ENCODE peak calls at places on chromosomes 1 and 21, in four cellular contexts. A is spleen, O is tibial nerve, I is A549. B is an unnamed sample. For H3K4me1, the result is how much of the 10 kb centered on the place peaks cover.

GRCh38 chr1:4633346-4633745 is 21.1 kb upstream of the AJAP1 start:
- DNase-seq in A (peak), O (no peak), I (no peak), B (no peak)

GRCh38 chr1:204192046-204192445 is 4.2 kb downstream of the KISS1 start:
- DNase-seq in A (no peak), O (no peak), I (no peak), B (no peak)

GRCh38 chr1:192477630-192478029 is 97.9 kb upstream of the RGS1 start:
- DNase-seq in A (no peak), O (no peak), I (peak), B (no peak)

GRCh38 chr1:53656062-53656915 is 82.7 kb downstream of the GLIS1 start:
- DNase-seq in A (peak), O (no peak), I (no peak), B (no peak)

GRCh38 chr1:205067031-205067430 is 17.2 kb downstream of the TMEM81 start:
- DNase-seq in A (no peak), O (no peak), I (no peak), B (no peak)

GRCh38 chr1:53638641-53639035 is 100.3 kb downstream of the GLIS1 start:
- DNase-seq in A (no peak), O (no peak), I (no peak), B (no peak)

GRCh38 chr1:160167580-160167979 is 16.2 kb downstream of the ATP1A4 start:
- DNase-seq in A (no peak), O (no peak), I (no peak), B (no peak)

GRCh38 chr1:113976609-113977278 is 2.5 kb upstream of the OLFML3 start:
- DNase-seq in A (no peak), O (no peak), I (no peak), B (no peak)

GRCh38 chr1:32549601-32550000 is 10.4 kb downstream of the ZBTB8A start:
- DNase-seq in A (no peak), O (no peak), I (no peak), B (no peak)

GRCh38 chr1:150144606-150145005 is 5.1 kb upstream of the PLEKHO1 start:
- DNase-seq in A (no peak), O (no peak), I (no peak), B (no peak)

GRCh38 chr21:39097335-39097861 is 85.9 kb downstream of the PSMG1 start:
- DNase-seq in A (peak), O (no peak), I (no peak), B (no peak)

GRCh38 chr1:111633736-111634135 is 14.1 kb downstream of the RAP1A start:
- DNase-seq in A (no peak), O (no peak), I (no peak), B (no peak)
- H3K4me1 ChIP-seq in A (half or more), O (under half), I (under half), B (under half)

DNA sequence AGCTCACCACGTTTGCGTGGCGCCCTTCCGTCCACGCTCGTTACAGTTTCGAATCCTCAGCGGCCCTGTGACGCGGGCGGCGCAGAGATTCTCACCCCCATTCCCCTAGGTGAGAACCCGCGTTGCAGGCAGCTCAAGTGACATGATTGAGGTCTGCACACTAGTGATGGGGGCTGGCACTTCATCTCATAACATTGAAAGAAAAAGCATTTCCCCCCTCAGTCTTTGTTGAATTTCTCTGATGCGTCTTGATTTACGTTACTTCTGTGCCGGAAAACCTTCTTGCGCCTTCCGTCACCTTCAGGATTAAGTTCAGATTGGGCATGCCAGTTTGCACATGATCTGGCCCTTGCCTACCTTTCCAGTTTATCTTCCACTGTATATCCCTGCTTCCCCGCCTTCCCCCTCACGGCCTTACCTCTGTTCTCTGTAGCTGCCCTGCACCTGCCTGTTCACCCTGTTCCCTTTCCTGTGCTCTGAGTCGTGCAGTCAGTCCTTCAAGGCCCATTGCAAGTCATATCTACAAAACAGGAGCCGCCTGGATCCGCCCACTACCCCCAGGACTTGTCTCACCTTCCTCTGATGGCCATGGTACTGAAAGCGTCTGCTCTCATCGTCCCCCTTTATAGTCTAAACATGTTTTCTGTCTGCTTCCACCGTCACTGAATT is 1.1 kb downstream of the CTPS1 start:
- DNase-seq in A (no peak), O (no peak), I (peak), B (no peak)
- TF ChIP-seq POLR2A in A (no peak), O (no peak), I (no peak), B (no peak)

DNA sequence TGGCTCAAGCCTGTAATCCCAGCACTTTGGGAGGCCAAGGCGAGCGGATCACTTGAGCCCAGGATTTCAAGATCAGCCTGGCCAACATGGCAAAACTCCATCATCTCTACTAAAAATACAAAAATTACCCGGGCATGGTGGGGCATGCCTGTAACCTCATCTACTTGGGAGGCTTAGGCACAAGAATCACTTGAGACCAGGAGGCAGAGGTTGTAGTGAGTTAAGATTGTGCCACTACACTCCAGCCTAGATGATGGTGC is 12.0 kb downstream of the PALMD start:
- DNase-seq in A (no peak), O (no peak), I (no peak), B (no peak)
- H3K4me1 ChIP-seq in A (under half), O (under half), I (under half), B (half or more)

DNA sequence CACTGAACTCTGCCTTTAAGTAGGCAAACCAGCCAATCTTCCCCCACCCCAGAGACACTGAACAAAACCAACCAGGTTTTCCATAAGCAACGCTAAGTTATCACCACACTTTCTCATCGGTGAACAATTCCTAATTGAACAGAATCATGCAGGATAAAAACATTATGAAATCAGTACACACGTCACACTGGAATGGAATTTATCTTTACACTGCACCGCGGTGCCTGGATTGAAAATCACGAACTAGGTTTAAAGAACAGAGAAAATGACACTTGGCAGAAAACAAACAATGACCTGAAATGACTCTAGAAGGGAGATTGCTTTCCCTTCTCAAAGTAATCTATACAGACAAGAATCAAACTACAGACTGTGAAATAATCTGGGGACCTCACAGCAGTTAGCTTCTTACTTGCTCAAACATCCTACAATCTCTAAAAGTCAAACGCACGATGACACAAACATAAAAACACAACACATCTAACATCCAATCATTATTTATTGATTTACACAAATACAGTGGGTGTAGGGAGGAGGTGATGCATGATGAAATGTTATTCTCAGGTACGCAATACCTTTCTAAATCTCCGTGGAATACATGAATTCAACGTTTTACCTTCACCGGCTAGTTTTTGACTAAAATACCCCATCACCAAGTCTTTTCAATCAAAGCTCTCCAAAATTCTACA is 1.9 kb downstream of the EIF4G3 start:
- DNase-seq in A (no peak), O (no peak), I (no peak), B (no peak)
- TF ChIP-seq POLR2A in A (no peak), O (no peak), I (no peak), B (no peak)

GRCh38 chr1:180695282-180695681 is 63.5 kb downstream of the XPR1 start:
- DNase-seq in A (no peak), O (no peak), I (no peak), B (no peak)

GRCh38 chr1:180696361-180696760 is 64.5 kb downstream of the XPR1 start:
- DNase-seq in A (no peak), O (no peak), I (no peak), B (no peak)

GRCh38 chr1:180693564-180694244 is 61.9 kb downstream of the XPR1 start:
- DNase-seq in A (no peak), O (no peak), I (no peak), B (no peak)

DNA sequence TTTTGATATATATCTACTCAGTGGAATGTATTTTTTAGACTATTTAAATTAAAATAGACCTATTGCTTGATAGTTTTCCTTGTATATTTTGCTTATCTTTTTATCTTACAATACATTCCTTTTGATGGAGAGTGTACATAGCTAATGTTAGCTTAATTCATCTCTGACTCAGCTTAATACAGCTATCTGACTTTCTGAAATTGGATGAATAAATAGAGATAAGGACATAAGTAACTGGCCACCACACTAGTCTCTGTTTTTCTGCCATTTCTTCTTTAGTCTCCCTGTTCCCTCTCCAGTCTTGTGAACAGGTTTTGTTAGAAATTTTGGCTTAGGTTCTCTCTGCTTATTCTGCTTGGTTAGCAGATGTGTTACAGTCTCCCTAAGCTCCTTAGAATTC is 59.5 kb downstream of the XPR1 start:
- DNase-seq in A (no peak), O (no peak), I (no peak), B (no peak)
- H3K4me1 ChIP-seq in A (under half), O (under half), I (under half), B (under half)

DNA sequence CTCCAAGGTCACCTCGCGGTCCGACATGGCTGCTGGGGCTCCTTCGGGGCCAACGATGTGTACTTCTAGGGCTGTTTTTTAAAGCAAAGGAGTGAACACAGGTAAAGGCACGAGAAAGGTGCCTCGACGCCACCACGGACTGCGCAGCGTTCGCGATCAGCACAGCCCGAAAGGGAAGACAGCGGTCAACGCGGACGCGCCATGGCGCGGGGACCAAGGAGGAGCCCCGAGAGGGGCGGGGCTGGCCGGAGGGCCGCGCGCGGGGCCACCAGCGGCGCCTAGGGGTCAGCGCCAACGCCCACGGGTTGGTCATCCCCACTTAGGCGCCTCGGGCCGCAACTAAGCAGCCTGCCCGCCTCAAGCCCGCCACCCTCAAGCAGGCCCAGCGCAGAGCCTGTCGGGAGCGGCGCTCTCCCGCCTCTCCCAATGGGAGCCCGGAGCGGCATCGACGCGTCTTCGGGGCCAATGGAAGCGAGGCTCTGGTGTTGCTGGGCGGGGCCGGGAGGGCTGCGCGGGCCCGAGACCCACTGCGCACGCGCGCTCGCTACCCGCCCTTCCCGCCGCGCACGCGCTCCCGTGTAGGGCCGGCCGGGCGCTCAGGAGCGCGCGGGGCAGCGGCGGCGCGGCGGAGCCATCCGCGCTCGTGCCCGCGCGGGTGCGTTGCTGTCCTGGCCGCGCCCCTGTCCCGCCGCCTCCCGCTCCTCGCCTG is at the start of gene DIP2A:
- DNase-seq in A (peak), O (peak), I (peak), B (peak)
- TF ChIP-seq POLR2A in A (peak), O (peak), I (peak), B (peak)

GRCh38 chr1:1777510-1777909 is 760 bp downstream of the NADK start:
- DNase-seq in A (no peak), O (peak), I (no peak), B (peak)

GRCh38 chr1:1775364-1776226 is 2.7 kb downstream of the NADK start:
- DNase-seq in A (no peak), O (no peak), I (no peak), B (peak)

GRCh38 chr1:1778827-1779675 is 781 bp upstream of the NADK start:
- DNase-seq in A (peak), O (peak), I (no peak), B (peak)

GRCh38 chr1:1777950-1778826 is at the start of gene NADK:
- DNase-seq in A (peak), O (no peak), I (peak), B (peak)

DNA sequence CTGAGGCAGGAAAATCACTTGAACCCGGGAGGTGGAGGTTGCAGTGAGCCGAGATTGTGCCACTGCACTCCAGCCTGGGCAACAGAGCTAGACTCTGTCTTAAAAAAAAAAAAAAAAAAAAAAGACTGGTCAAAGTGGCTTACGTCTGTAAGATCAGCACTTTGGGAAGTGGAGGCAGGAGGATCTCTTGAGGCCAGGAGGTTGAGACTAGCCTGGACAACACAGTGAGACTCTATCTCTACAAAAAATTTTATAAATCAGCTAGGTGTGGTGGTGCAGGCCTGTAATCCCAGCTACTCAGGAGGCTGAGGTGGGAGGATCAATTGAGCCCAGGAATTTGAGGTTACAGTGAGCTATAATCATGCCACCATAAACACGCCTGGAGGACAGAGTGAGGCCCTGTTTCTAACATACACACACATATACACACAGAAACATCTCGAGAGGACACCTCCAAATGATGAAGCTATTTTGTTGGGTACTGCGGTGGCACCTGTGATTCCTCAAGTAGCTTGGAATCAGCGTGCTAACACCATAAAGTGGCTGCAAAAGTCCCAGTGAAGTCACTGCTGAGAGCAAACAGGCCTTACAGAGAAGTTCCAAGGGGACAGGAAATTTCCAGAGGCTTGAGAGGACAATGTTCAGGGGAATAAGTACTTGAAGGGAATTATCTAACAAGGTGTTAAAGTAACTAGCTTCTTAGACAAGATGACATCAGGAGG is 1.4 kb downstream of the NADK start:
- DNase-seq in A (no peak), O (no peak), I (no peak), B (no peak)
- H3K4me1 ChIP-seq in A (half or more), O (under half), I (under half), B (half or more)

GRCh38 chr1:151907363-151908139 is 1.8 kb downstream of the THEM4 start:
- DNase-seq in A (no peak), O (no peak), I (peak), B (no peak)
- TF ChIP-seq POLR2A in A (no peak), O (no peak), I (no peak), B (no peak)